ENCODE peak calls at places on chromosomes 5 and 9, in four cellular contexts. F, L, Q and N are unnamed samples.

GRCh38 chr9:2916382-2916985 is 72.6 kb upstream of the PUM3 start:
- DNase-seq in L (no peak), Q (no peak), F (no peak), N (no peak)

GRCh38 chr9:132646726-132647125 is 23.1 kb downstream of the DDX31 start:
- DNase-seq in Q (no peak), F (no peak), L (no peak), N (no peak)

GRCh38 chr5:89255845-89256463 is 373.0 kb upstream of the MEF2C start:
- DNase-seq in F (no peak), Q (peak), L (no peak), N (no peak)

GRCh38 chr9:108885643-108886348 is 23.7 kb downstream of the ACTL7A start:
- DNase-seq in F (peak), Q (peak), L (peak), N (no peak)

GRCh38 chr5:6252581-6252980 is 125.8 kb downstream of the MED10 start:
- DNase-seq in Q (no peak), F (no peak), L (no peak), N (no peak)

GRCh38 chr9:128203024-128203841 is at the start of gene DNM1:
- DNase-seq in L (no peak), F (no peak), Q (peak), N (no peak)

GRCh38 chr9:134544388-134545212 is 97.0 kb upstream of the COL5A1 start:
- DNase-seq in F (peak), L (no peak), Q (no peak), N (no peak)

GRCh38 chr9:109232449-109232848 is 65.4 kb upstream of the FRRS1L start:
- DNase-seq in Q (no peak), L (no peak), F (no peak), N (no peak)

GRCh38 chr5:151868451-151868850 is 56.2 kb downstream of the GLRA1 start:
- DNase-seq in Q (no peak), L (peak), F (no peak), N (no peak)

GRCh38 chr9:107645464-107645833 is 155.9 kb upstream of the KLF4 start:
- DNase-seq in F (no peak), Q (no peak), L (no peak), N (no peak)

GRCh38 chr5:174172104-174172965 is 126.8 kb downstream of the NSG2 start:
- DNase-seq in Q (no peak), F (no peak), L (no peak), N (no peak)

GRCh38 chr9:128162215-128163026 is 2.4 kb downstream of the BBLN start:
- DNase-seq in Q (no peak), F (no peak), L (no peak), N (no peak)

GRCh38 chr5:33601881-33602280 is 161.1 kb downstream of the TARS1 start:
- DNase-seq in F (no peak), Q (no peak), L (no peak), N (no peak)
- TF ChIP-seq CBX5 in F (no peak), Q (no peak), L (no peak), N (no peak)

GRCh38 chr5:66554211-66554610 is 42.0 kb upstream of the MAST4 start:
- DNase-seq in L (peak), Q (no peak), F (no peak), N (no peak)
- TF ChIP-seq CBX5 in L (peak), Q (no peak), F (no peak), N (no peak)

GRCh38 chr5:4700886-4701285 is 439.2 kb upstream of the ADAMTS16 start:
- DNase-seq in L (no peak), Q (no peak), F (no peak), N (no peak)

GRCh38 chr5:4698596-4698995 is 441.5 kb upstream of the ADAMTS16 start:
- DNase-seq in Q (no peak), L (no peak), F (no peak), N (no peak)

GRCh38 chr5:4699592-4699991 is 440.5 kb upstream of the ADAMTS16 start:
- DNase-seq in F (no peak), Q (no peak), L (no peak), N (no peak)

DNA sequence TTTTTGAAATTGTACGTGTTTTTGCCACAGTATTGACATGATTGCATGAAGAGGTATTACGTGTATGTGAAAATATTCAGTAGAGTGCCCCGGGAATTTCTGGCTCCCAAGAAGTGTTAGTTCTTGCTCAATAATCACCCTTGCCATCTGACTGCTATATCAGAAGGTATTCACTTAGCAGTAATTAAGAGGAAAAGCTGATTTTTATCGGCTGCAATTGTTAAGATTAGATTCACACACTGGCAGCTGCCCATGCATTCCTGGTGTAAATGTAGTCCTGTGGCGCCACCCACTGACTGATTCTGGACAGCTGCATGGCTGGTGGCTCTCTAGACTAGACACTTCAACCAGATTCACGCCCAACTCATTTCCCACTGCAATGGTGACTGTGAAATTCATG is 440.0 kb upstream of the ADAMTS16 start:
- DNase-seq in L (no peak), Q (peak), F (peak), N (peak)
- TF ChIP-seq CBX5 in L (no peak), Q (no peak), F (no peak), N (no peak)

GRCh38 chr9:37968228-37968672 is 64.3 kb upstream of the SLC25A51 start:
- DNase-seq in L (no peak), Q (peak), F (peak), N (no peak)

GRCh38 chr9:37967681-37968080 is 63.8 kb upstream of the SLC25A51 start:
- DNase-seq in L (no peak), F (no peak), Q (no peak), N (no peak)

GRCh38 chr9:37969558-37970300 is 65.8 kb upstream of the SLC25A51 start:
- DNase-seq in Q (no peak), F (no peak), L (no peak), N (no peak)

GRCh38 chr9:37970301-37971106 is 66.6 kb upstream of the SLC25A51 start:
- DNase-seq in Q (no peak), L (no peak), F (no peak), N (no peak)

GRCh38 chr9:37969130-37969529 is 65.2 kb upstream of the SLC25A51 start:
- DNase-seq in F (peak), Q (peak), L (no peak), N (no peak)
- TF ChIP-seq CBX5 in F (no peak), Q (no peak), L (no peak), N (no peak)

GRCh38 chr9:70517926-70518325 is 103.5 kb upstream of the KLF9 start:
- DNase-seq in L (no peak), F (no peak), Q (no peak), N (no peak)
- TF ChIP-seq CBX5 in L (no peak), F (no peak), Q (no peak), N (no peak)

GRCh38 chr5:149917073-149917676 is 27.4 kb downstream of the PDE6A start:
- DNase-seq in L (no peak), Q (no peak), F (no peak), N (no peak)
- TF ChIP-seq CBX5 in L (no peak), Q (no peak), F (no peak), N (no peak)

GRCh38 chr5:136127560-136127959 is 5.1 kb upstream of the SMAD5 start:
- DNase-seq in Q (no peak), L (no peak), F (no peak), N (no peak)
- TF ChIP-seq CBX5 in Q (no peak), L (no peak), F (no peak), N (no peak)